ENCODE peak calls at places on chromosomes 5 and 9, in five cellular contexts. P is ELR; B is activated gamma-delta T cell treated with anti-CD3 and anti-CD28 coated beads, Interleukin-2, amount 50 U/mL, for 16 hours; G is NCI-H146; O is pulmonary artery endothelial cell. M is an unnamed sample.
A peak's percentile ranks its signal among the peaks of the same experiment; 100 is the strongest.

GRCh38 chr9:70448904-70449303 is 34.4 kb upstream of the KLF9 start:
- DNase-seq in P (no peak), B (no peak), G (no peak), O (no peak), M (no peak)

GRCh38 chr5:52520171-52520570 is 267.5 kb upstream of the ITGA1 start:
- DNase-seq in O (no peak), P (no peak), G (no peak), B (no peak), M (no peak)

GRCh38 chr9:131299346-131299745 is 9.8 kb downstream of the PLPP7 start:
- DNase-seq in B (no peak), P (no peak), G (no peak), O (no peak), M (no peak)

GRCh38 chr9:86942352-86943222 is 4.7 kb downstream of the GAS1 start:
- DNase-seq in B (no peak), G (no peak), O (no peak), P (no peak), M (no peak)

GRCh38 chr5:15203376-15203775 is 296.6 kb upstream of the FBXL7 start:
- DNase-seq in O (no peak), B (no peak), P (peak; percentile 54), G (no peak), M (no peak)

GRCh38 chr9:136107155-136107952 is 11.3 kb downstream of the TMEM250 start:
- DNase-seq in P (no peak), O (no peak), G (no peak), B (no peak), M (no peak)

GRCh38 chr5:76775921-76776320 is 42.9 kb upstream of the F2RL1 start:
- DNase-seq in G (no peak), O (no peak), B (no peak), P (no peak), M (no peak)

GRCh38 chr9:133351908-133352634 is 4.1 kb downstream of the RPL7A start:
- DNase-seq in B (no peak), P (peak; percentile 82), O (peak; percentile 24), G (no peak), M (no peak)